ENCODE peak calls at places on chromosomes 12 and 14, in four cellular contexts. G is endothelial cell, W is A549, B is fibroblast of lung. M is an unnamed sample.

GRCh38 chr14:37116933-37117844 is 55.2 kb downstream of the SLC25A21 start:
- DNase-seq in G (no peak), W (peak), B (peak), M (no peak)

GRCh38 chr12:55727643-55728184 is 1.1 kb downstream of the CD63 start:
- DNase-seq in G (no peak), W (peak), B (peak), M (no peak)

GRCh38 chr12:118166946-118167345 is 31.0 kb downstream of the PEBP1 start:
- DNase-seq in G (no peak), W (no peak), B (no peak), M (peak)

GRCh38 chr12:54127538-54128259 is 61.1 kb downstream of the SMUG1 start:
- DNase-seq in G (no peak), W (no peak), B (no peak), M (no peak)

GRCh38 chr12:48917857-48918537 is 7.3 kb downstream of the FKBP11 start:
- DNase-seq in G (no peak), W (no peak), B (no peak), M (no peak)

GRCh38 chr14:92400579-92401444 is 77.8 kb downstream of the SLC24A4 start:
- DNase-seq in G (no peak), W (no peak), B (peak), M (peak)

GRCh38 chr14:89504602-89505320 is 87.7 kb upstream of the FOXN3 start:
- DNase-seq in G (no peak), W (no peak), B (peak), M (no peak)

GRCh38 chr14:50225067-50225973 is 6.1 kb downstream of the SOS2 start:
- DNase-seq in G (no peak), W (no peak), B (peak), M (no peak)

GRCh38 chr12:101829639-101830390 is 944 bp downstream of the GNPTAB start:
- DNase-seq in G (no peak), W (no peak), B (no peak), M (no peak)

GRCh38 chr14:74979442-74980397 is 23.0 kb upstream of the EIF2B2 start:
- DNase-seq in G (no peak), W (no peak), B (peak), M (no peak)

GRCh38 chr14:84591827-84592540 is 938.0 kb upstream of the FLRT2 start:
- DNase-seq in G (no peak), W (no peak), B (no peak), M (no peak)

GRCh38 chr12:51345681-51346080 is 798 bp downstream of the CELA1 start:
- DNase-seq in G (no peak), W (no peak), B (no peak), M (no peak)

GRCh38 chr12:92503977-92504966 is 198.5 kb upstream of the PLEKHG7 start:
- DNase-seq in G (no peak), W (no peak), B (no peak), M (no peak)

GRCh38 chr12:49801141-49802063 is 26.8 kb downstream of the NCKAP5L start:
- DNase-seq in G (no peak), W (no peak), B (no peak), M (no peak)

GRCh38 chr12:82121545-82121944 is 236.6 kb downstream of the CCDC59 start:
- DNase-seq in G (no peak), W (no peak), B (no peak), M (no peak)

GRCh38 chr12:1003600-1004271 is 12.7 kb downstream of the ERC1 start:
- DNase-seq in G (no peak), W (no peak), B (no peak), M (no peak)

GRCh38 chr14:50545618-50546017 is 13.2 kb upstream of the MAP4K5 start:
- DNase-seq in G (no peak), W (no peak), B (no peak), M (no peak)

GRCh38 chr12:52216107-52216506 is 16.9 kb upstream of the KRT7 start:
- DNase-seq in G (no peak), W (no peak), B (no peak), M (no peak)

GRCh38 chr12:1864456-1864855 is 44.1 kb downstream of the LRTM2 start:
- DNase-seq in G (no peak), W (no peak), B (no peak), M (no peak)

GRCh38 chr14:75578099-75578785 is at the start of gene FLVCR2:
- DNase-seq in G (peak), W (peak), B (peak), M (peak)

GRCh38 chr14:62269204-62269603 is 507.0 kb downstream of the SNAPC1 start:
- DNase-seq in G (no peak), W (no peak), B (peak), M (no peak)

GRCh38 chr12:69266045-69266635 is 26.8 kb downstream of the CPSF6 start:
- DNase-seq in G (no peak), W (no peak), B (peak), M (no peak)

GRCh38 chr14:38808734-38809455 is 294.1 kb downstream of the SEC23A start:
- DNase-seq in G (no peak), W (no peak), B (no peak), M (no peak)
- TF ChIP-seq CTCF in G (peak), W (no peak), B (no peak), M (peak)

GRCh38 chr14:94636744-94637412 is 24.7 kb downstream of the SERPINA3 start:
- DNase-seq in G (no peak), W (no peak), B (no peak), M (no peak)
- TF ChIP-seq CTCF in G (no peak), W (peak), B (peak), M (no peak)

GRCh38 chr12:106171117-106171750 is 32.5 kb upstream of the NUAK1 start:
- DNase-seq in G (no peak), W (no peak), B (no peak), M (no peak)
- TF ChIP-seq CTCF in G (no peak), W (no peak), B (no peak), M (no peak)

GRCh38 chr12:112340235-112340634 is 42.0 kb downstream of the HECTD4 start:
- DNase-seq in G (no peak), W (no peak), B (no peak), M (no peak)
- TF ChIP-seq CTCF in G (no peak), W (no peak), B (no peak), M (no peak)

M was measured in GM06990.